ENCODE peak calls at places on chromosomes 5 and 9, in nine cellular contexts. T, M, Q, B, A, X, N, K and P are unnamed samples. For H3K4me1, the result is how much of the 10 kb centered on the place peaks cover.

GRCh38 chr9:115944166-115944948 is 209.2 kb upstream of the PAPPA start:
- DNase-seq in T (peak), M (peak), Q (peak), B (peak), A (peak), X (no peak), N (peak), K (no peak), P (no peak)

GRCh38 chr5:128764910-128765309 is 200.4 kb upstream of the SLC27A6 start:
- DNase-seq in T (no peak), M (no peak), Q (no peak), B (peak), A (no peak), X (no peak), N (no peak), K (no peak), P (no peak)

GRCh38 chr5:126335871-126336270 is 87.3 kb upstream of the GRAMD2B start:
- DNase-seq in T (no peak), M (no peak), Q (no peak), B (no peak), A (no peak), X (no peak), N (peak), K (no peak), P (no peak)

GRCh38 chr5:72255670-72256069 is 64.4 kb downstream of the MRPS27 start:
- DNase-seq in T (no peak), M (no peak), Q (no peak), B (no peak), A (no peak), X (no peak), N (no peak), K (no peak), P (no peak)

GRCh38 chr5:178155065-178155464 is 1.4 kb upstream of the NHP2 start:
- DNase-seq in T (no peak), M (no peak), Q (no peak), B (no peak), A (no peak), X (no peak), N (peak), K (no peak), P (no peak)

GRCh38 chr5:139821806-139822552 is 26.4 kb downstream of the PSD2 start:
- DNase-seq in T (peak), M (peak), Q (no peak), B (no peak), A (no peak), X (no peak), N (no peak), K (no peak), P (no peak)

GRCh38 chr5:6950872-6951271 is 237.6 kb downstream of the TENT4A start:
- DNase-seq in T (no peak), M (no peak), Q (no peak), B (no peak), A (no peak), X (no peak), N (no peak), K (no peak), P (no peak)

GRCh38 chr9:98018347-98018746 is 35.2 kb downstream of the ANP32B start:
- DNase-seq in T (no peak), M (no peak), Q (no peak), B (no peak), A (no peak), X (no peak), N (no peak), K (no peak), P (no peak)

GRCh38 chr9:2016411-2017208 is 1.5 kb downstream of the SMARCA2 start:
- DNase-seq in T (peak), M (peak), Q (peak), B (peak), A (peak), X (peak), N (peak), K (peak), P (peak)

GRCh38 chr5:172505840-172506638 is 51.7 kb upstream of the SH3PXD2B start:
- DNase-seq in T (peak), M (peak), Q (no peak), B (no peak), A (no peak), X (no peak), N (no peak), K (no peak), P (no peak)

GRCh38 chr9:75588808-75589207 is 301.7 kb upstream of the PCSK5 start:
- DNase-seq in T (no peak), M (no peak), Q (no peak), B (no peak), A (no peak), X (no peak), N (no peak), K (no peak), P (no peak)

GRCh38 chr9:137447722-137448568 is 6.8 kb upstream of the ENTPD8 start:
- DNase-seq in T (no peak), M (no peak), Q (peak), B (peak), A (no peak), X (peak), N (no peak), K (no peak), P (no peak)

GRCh38 chr9:124449381-124450151 is 685 bp upstream of the ADGRD2 start:
- DNase-seq in T (peak), M (no peak), Q (no peak), B (no peak), A (no peak), X (peak), N (no peak), K (no peak), P (no peak)

GRCh38 chr5:56837956-56838355 is 22.6 kb downstream of the MAP3K1 start:
- DNase-seq in T (no peak), M (no peak), Q (no peak), B (no peak), A (no peak), X (no peak), N (no peak), K (no peak), P (no peak)

GRCh38 chr5:56837386-56837785 is 22.0 kb downstream of the MAP3K1 start:
- DNase-seq in T (no peak), M (no peak), Q (no peak), B (no peak), A (no peak), X (no peak), N (no peak), K (no peak), P (no peak)

GRCh38 chr5:56829137-56829536 is 13.8 kb downstream of the MAP3K1 start:
- DNase-seq in T (no peak), M (no peak), Q (no peak), B (no peak), A (no peak), X (no peak), N (peak), K (peak), P (peak)

GRCh38 chr5:56838409-56839039 is 23.2 kb downstream of the MAP3K1 start:
- DNase-seq in T (no peak), M (no peak), Q (no peak), B (no peak), A (no peak), X (no peak), N (peak), K (no peak), P (no peak)

GRCh38 chr5:56833325-56833724 is 18.0 kb downstream of the MAP3K1 start:
- DNase-seq in T (no peak), M (no peak), Q (no peak), B (no peak), A (no peak), X (no peak), N (no peak), K (no peak), P (no peak)
- H3K4me1 ChIP-seq in T (under half), M (under half), Q (half or more), B (half or more), A (half or more), X (under half), N (under half), K (half or more), P (under half)

GRCh38 chr5:150622157-150622556 is 18.3 kb upstream of the SYNPO start:
- DNase-seq in T (no peak), M (no peak), Q (peak), B (no peak), A (no peak), X (no peak), N (peak), K (no peak), P (no peak)
- H3K4me1 ChIP-seq in T (under half), M (under half), Q (under half), B (half or more), A (half or more), X (half or more), N (half or more), K (under half), P (under half)

DNA sequence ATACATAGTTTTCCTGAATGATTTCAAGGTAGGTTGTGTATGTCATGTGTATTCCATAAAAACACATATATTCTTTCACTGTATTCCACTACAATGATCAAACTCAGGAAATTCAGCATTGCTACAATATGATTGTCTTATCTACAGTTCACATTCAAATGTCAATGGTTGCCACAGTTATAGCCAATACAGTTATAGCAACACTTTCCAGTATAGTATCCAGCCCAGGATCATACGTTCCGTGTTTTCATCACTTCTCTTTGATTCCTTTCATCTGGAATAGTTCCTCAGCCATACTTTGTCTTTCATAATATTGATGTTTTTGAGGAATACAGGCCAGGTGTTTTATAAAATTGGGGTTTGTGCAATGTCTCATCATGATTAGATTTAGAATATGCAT is 9.5 kb downstream of the OR2S2 start:
- DNase-seq in T (no peak), M (no peak), Q (no peak), B (no peak), A (no peak), X (no peak), N (no peak), K (no peak), P (no peak)
- H3K4me1 ChIP-seq in T (under half), M (under half), Q (under half), B (under half), A (under half), X (under half), N (under half), K (under half), P (under half)

GRCh38 chr5:93088997-93089396 is 492.0 kb downstream of the NR2F1-AS1 start:
- DNase-seq in T (no peak), M (no peak), Q (no peak), B (no peak), A (no peak), X (no peak), N (no peak), K (no peak), P (no peak)

GRCh38 chr5:93088566-93088965 is 492.5 kb downstream of the NR2F1-AS1 start:
- DNase-seq in T (no peak), M (no peak), Q (no peak), B (no peak), A (no peak), X (no peak), N (no peak), K (no peak), P (no peak)

GRCh38 chr5:93096561-93096960 is 484.5 kb downstream of the NR2F1-AS1 start:
- DNase-seq in T (no peak), M (no peak), Q (no peak), B (no peak), A (no peak), X (no peak), N (no peak), K (no peak), P (no peak)

GRCh38 chr5:93090698-93091097 is 490.3 kb downstream of the NR2F1-AS1 start:
- DNase-seq in T (no peak), M (no peak), Q (no peak), B (no peak), A (no peak), X (no peak), N (no peak), K (no peak), P (no peak)

GRCh38 chr5:93092349-93093105 is 488.5 kb downstream of the NR2F1-AS1 start:
- DNase-seq in T (no peak), M (no peak), Q (no peak), B (no peak), A (no peak), X (no peak), N (peak), K (no peak), P (no peak)
- H3K4me1 ChIP-seq in T (under half), M (under half), Q (under half), B (under half), A (under half), X (under half), N (under half), K (under half), P (under half)

GRCh38 chr9:130713286-130713975 is 19.9 kb downstream of the EXOSC2 start:
- DNase-seq in T (no peak), M (peak), Q (peak), B (no peak), A (no peak), X (no peak), N (peak), K (no peak), P (peak)

GRCh38 chr9:130711469-130711868 is 17.9 kb downstream of the EXOSC2 start:
- DNase-seq in T (no peak), M (no peak), Q (no peak), B (no peak), A (no peak), X (no peak), N (no peak), K (no peak), P (no peak)

GRCh38 chr9:130712564-130713285 is 19.1 kb downstream of the EXOSC2 start:
- DNase-seq in T (peak), M (peak), Q (peak), B (peak), A (peak), X (peak), N (peak), K (peak), P (peak)

GRCh38 chr9:130715270-130716077 is 21.9 kb downstream of the EXOSC2 start:
- DNase-seq in T (no peak), M (no peak), Q (no peak), B (no peak), A (no peak), X (no peak), N (peak), K (no peak), P (no peak)

DNA sequence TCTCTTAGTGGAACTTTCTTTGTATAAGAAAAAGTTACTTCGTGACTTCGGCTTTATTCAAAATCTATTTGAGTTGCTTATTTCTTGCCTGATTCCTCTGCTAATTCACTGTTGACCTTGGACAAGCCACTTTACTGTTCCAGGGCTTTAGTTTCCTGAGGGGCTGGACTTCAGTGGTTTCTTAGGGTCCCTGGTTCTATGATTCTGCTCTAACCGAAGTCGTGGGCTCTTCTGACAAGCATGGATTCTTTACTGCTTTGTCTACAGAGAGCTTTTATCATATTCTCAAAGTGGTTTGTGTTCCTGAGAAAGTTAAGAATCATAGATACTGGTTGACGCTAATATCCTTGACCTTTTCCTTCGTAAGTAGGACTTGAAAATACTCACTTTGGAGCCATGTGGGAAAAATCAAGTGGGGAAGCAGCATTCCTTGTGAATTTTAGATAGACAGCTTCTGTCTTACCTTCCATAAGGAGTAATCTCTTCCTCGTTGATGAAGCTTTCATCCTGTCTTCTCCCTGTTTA is 21.1 kb downstream of the EXOSC2 start:
- DNase-seq in T (no peak), M (no peak), Q (no peak), B (no peak), A (no peak), X (no peak), N (peak), K (no peak), P (no peak)
- H3K4me1 ChIP-seq in T (under half), M (under half), Q (under half), B (under half), A (half or more), X (under half), N (under half), K (under half), P (under half)

DNA sequence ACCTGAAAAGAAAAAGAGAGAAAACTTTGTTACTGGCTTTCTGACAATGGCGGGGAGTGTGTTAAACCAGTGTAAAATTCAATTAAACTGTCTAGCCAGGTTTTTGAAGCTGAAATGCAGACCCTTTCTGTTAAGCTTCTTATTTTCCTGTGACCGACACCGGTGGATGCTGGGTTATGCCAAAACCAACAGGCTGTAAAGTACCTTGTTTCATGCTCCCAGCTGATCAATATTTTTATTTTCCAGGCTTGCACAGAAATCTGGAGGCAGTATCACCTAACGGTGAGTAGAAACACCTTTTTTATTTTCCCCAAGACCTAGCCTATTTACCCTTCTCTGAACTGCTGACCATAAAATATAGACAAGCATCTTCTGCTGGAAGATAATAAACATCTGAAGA is 94.9 kb upstream of the GRHPR start:
- DNase-seq in T (no peak), M (no peak), Q (no peak), B (no peak), A (no peak), X (no peak), N (no peak), K (no peak), P (no peak)
- H3K4me1 ChIP-seq in T (under half), M (under half), Q (under half), B (under half), A (under half), X (under half), N (under half), K (under half), P (under half)

GRCh38 chr9:33155393-33155792 is 11.7 kb downstream of the B4GALT1 start:
- DNase-seq in T (no peak), M (peak), Q (no peak), B (no peak), A (no peak), X (no peak), N (no peak), K (no peak), P (no peak)

GRCh38 chr9:33151601-33152000 is 15.5 kb downstream of the B4GALT1 start:
- DNase-seq in T (no peak), M (no peak), Q (no peak), B (no peak), A (no peak), X (no peak), N (no peak), K (no peak), P (no peak)

GRCh38 chr9:33154368-33154767 is 12.8 kb downstream of the B4GALT1 start:
- DNase-seq in T (no peak), M (no peak), Q (no peak), B (no peak), A (no peak), X (no peak), N (no peak), K (no peak), P (no peak)

GRCh38 chr9:33153001-33153400 is 14.1 kb downstream of the B4GALT1 start:
- DNase-seq in T (no peak), M (no peak), Q (no peak), B (no peak), A (no peak), X (no peak), N (no peak), K (no peak), P (no peak)

DNA sequence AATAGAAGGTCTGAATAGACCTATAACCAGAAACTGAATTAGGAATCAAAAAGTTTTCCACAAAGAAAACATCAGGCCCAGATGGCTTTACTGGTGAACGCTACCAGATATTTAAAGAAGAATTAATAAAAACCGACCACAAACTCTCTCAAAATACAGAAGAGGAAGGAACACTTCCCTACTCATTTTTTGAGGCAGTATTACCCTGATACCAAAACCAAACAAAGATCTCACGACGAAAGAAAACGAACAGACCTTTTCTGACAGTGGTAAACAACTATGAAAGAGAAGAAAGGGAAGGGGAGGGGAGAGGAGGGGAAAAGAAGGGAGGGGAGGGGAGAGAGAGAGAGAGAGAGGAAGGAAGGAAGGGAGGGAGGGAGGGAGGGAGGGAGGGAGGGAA is 13.5 kb downstream of the B4GALT1 start:
- DNase-seq in T (no peak), M (no peak), Q (no peak), B (no peak), A (no peak), X (no peak), N (no peak), K (no peak), P (no peak)
- H3K4me1 ChIP-seq in T (under half), M (under half), Q (half or more), B (half or more), A (half or more), X (half or more), N (under half), K (under half), P (half or more)